ENCODE peak calls at places on chromosome 10, in nine cellular contexts. A is PC-3, O is psoas muscle, H is cardiac muscle cell, U is transverse colon, R is heart right ventricle, L is endothelial cell of umbilical vein, C is HepG2, K is hepatocyte. W is an unnamed sample. For H3K36me3, the result is how much of the 10 kb centered on the place peaks cover.

GRCh38 chr10:515674-516073 is 173.8 kb downstream of the DIP2C start:
- DNase-seq in A (no peak), U (no peak), K (no peak), O (no peak), C (no peak), R (no peak), L (no peak), H (no peak), W (no peak)

GRCh38 chr10:117260094-117260493 is 19.2 kb downstream of the SLC18A2 start:
- DNase-seq in H (peak), O (no peak), C (no peak), R (no peak), K (no peak), U (no peak), L (no peak), A (no peak), W (peak)

GRCh38 chr10:57579926-57580325 is 687.8 kb downstream of the IPMK start:
- DNase-seq in K (peak), A (peak), O (no peak), L (no peak), C (peak), U (no peak), R (no peak), H (peak), W (no peak)

GRCh38 chr10:2791774-2792443 is 275.4 kb upstream of the PFKP start:
- DNase-seq in H (no peak), C (no peak), R (no peak), A (no peak), L (no peak), K (no peak), O (no peak), U (no peak), W (no peak)

GRCh38 chr10:128025437-128025836 is 100.8 kb downstream of the MKI67 start:
- DNase-seq in R (no peak), U (no peak), C (no peak), H (no peak), O (no peak), L (no peak), A (no peak), K (no peak), W (peak)

GRCh38 chr10:123967626-123968243 is 76.1 kb upstream of the CPXM2 start:
- DNase-seq in C (peak), A (peak), H (peak), U (peak), L (peak), R (peak), K (peak), O (peak), W (peak)

GRCh38 chr10:5691786-5692185 is 7.1 kb downstream of the TASOR2 start:
- DNase-seq in C (no peak), O (no peak), U (no peak), L (no peak), R (no peak), K (no peak), A (no peak), H (no peak), W (no peak)

GRCh38 chr10:85604136-85604725 is 762.4 kb downstream of the GRID1 start:
- DNase-seq in R (no peak), C (no peak), H (no peak), L (no peak), A (no peak), K (no peak), O (no peak), U (no peak), W (no peak)

GRCh38 chr10:86176850-86177249 is 189.7 kb downstream of the GRID1 start:
- DNase-seq in R (no peak), H (no peak), A (no peak), O (no peak), U (no peak), L (no peak), C (no peak), K (no peak), W (peak)

GRCh38 chr10:132447446-132448247 is 50.6 kb downstream of the PWWP2B start:
- DNase-seq in H (no peak), A (peak), K (peak), R (no peak), O (no peak), L (no peak), U (peak), C (peak), W (no peak)

GRCh38 chr10:74194545-74194944 is 43.5 kb downstream of the ADK start:
- DNase-seq in U (no peak), R (no peak), C (no peak), A (peak), K (no peak), H (no peak), L (no peak), O (no peak), W (no peak)

GRCh38 chr10:74186678-74187077 is 35.7 kb downstream of the ADK start:
- DNase-seq in C (no peak), O (no peak), U (no peak), A (peak), L (no peak), H (no peak), K (no peak), R (no peak), W (no peak)

GRCh38 chr10:74187237-74187636 is 36.2 kb downstream of the ADK start:
- DNase-seq in U (no peak), K (no peak), H (no peak), O (no peak), A (no peak), C (no peak), L (no peak), R (no peak), W (no peak)

GRCh38 chr10:74189999-74190421 is 39.0 kb downstream of the ADK start:
- DNase-seq in K (peak), L (peak), C (peak), U (peak), O (no peak), H (no peak), A (peak), R (no peak), W (no peak)

GRCh38 chr10:74190494-74190893 is 39.5 kb downstream of the ADK start:
- DNase-seq in O (no peak), A (peak), H (no peak), C (no peak), L (no peak), R (no peak), U (no peak), K (no peak), W (no peak)
- H3K4me3 ChIP-seq in O (no peak), A (peak), H (no peak), C (no peak), L (no peak), R (no peak), U (no peak), K (no peak), W (peak)

GRCh38 chr10:68353537-68353936 is 20.8 kb upstream of the PBLD start:
- DNase-seq in C (no peak), O (no peak), A (no peak), L (no peak), K (no peak), H (no peak), R (no peak), U (no peak), W (no peak)
- H3K36me3 ChIP-seq in C (under half), O (half or more), A (under half), L (under half), K (under half), H (under half), R (under half), U (under half), W (under half)

GRCh38 chr10:52755297-52756062 is 17.1 kb downstream of the MBL2 start:
- DNase-seq in U (peak), O (no peak), L (no peak), K (peak), H (no peak), R (no peak), A (peak), C (peak), W (no peak)
- H3K27ac ChIP-seq in U (no peak), O (no peak), L (no peak), K (peak), H (no peak), R (no peak), A (no peak), C (peak), W (no peak)

GRCh38 chr10:13705526-13706169 is 118.9 kb downstream of the PRPF18 start:
- DNase-seq in H (peak), R (no peak), K (peak), U (no peak), O (no peak), L (no peak), A (no peak), C (no peak), W (no peak)
- H3K4me3 ChIP-seq in H (no peak), R (peak), K (no peak), U (peak), O (no peak), L (peak), A (no peak), C (no peak), W (no peak)

GRCh38 chr10:59801171-59801570 is 47.9 kb upstream of the MRLN start:
- DNase-seq in R (no peak), H (no peak), L (no peak), C (no peak), A (no peak), O (no peak), K (no peak), U (no peak), W (no peak)

GRCh38 chr10:59803714-59804113 is 50.5 kb upstream of the MRLN start:
- DNase-seq in R (no peak), U (no peak), A (no peak), C (no peak), O (no peak), H (no peak), K (no peak), L (no peak), W (no peak)

GRCh38 chr10:59807629-59808620 is 54.7 kb upstream of the MRLN start:
- DNase-seq in C (no peak), K (no peak), H (no peak), U (no peak), L (no peak), O (peak), A (no peak), R (peak), W (peak)

GRCh38 chr10:59804220-59804619 is 51.0 kb upstream of the MRLN start:
- DNase-seq in A (no peak), O (no peak), K (no peak), R (no peak), U (no peak), L (no peak), C (no peak), H (no peak), W (no peak)

DNA sequence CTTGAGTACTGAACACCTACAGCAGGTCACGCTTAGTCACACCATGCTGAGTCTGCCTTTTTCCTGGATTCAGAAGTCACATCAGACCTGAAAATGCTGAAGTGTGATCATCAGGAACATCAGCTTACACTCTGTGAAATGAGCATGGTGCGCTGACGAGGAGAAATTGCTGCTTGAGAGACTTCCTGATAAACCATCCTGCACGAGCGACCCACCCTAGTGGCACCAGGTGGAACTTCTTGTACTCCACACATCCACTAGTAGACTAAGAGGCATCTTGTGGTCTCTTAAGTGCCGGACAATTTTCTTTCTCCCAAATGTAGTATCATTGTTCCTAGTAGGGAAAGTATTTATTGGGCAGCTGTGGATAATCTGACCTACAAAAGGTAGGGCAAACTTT is 51.8 kb upstream of the MRLN start:
- DNase-seq in A (peak), C (peak), R (no peak), K (peak), U (peak), H (peak), L (no peak), O (peak), W (no peak)
- H3K36me3 ChIP-seq in A (half or more), C (half or more), R (under half), K (under half), U (under half), H (under half), L (under half), O (half or more), W (under half)

GRCh38 chr10:31010062-31010461 is 21.6 kb downstream of the ZNF438 start:
- DNase-seq in K (no peak), R (no peak), H (no peak), A (peak), O (no peak), L (no peak), U (no peak), C (no peak), W (no peak)

GRCh38 chr10:31000867-31001266 is 30.8 kb downstream of the ZNF438 start:
- DNase-seq in O (no peak), C (no peak), L (no peak), R (no peak), K (no peak), H (no peak), U (no peak), A (no peak), W (no peak)

GRCh38 chr10:31001740-31002139 is 29.9 kb downstream of the ZNF438 start:
- DNase-seq in L (no peak), K (no peak), C (no peak), R (no peak), H (no peak), U (no peak), O (no peak), A (no peak), W (no peak)

GRCh38 chr10:31000071-31000787 is 31.4 kb downstream of the ZNF438 start:
- DNase-seq in L (no peak), C (no peak), H (no peak), R (no peak), A (no peak), K (peak), U (no peak), O (no peak), W (no peak)

GRCh38 chr10:31004611-31005193 is 27.0 kb downstream of the ZNF438 start:
- DNase-seq in L (peak), H (no peak), R (no peak), O (no peak), U (no peak), K (no peak), A (peak), C (no peak), W (no peak)
- H3K27ac ChIP-seq in L (peak), H (no peak), R (peak), O (peak), U (no peak), K (no peak), A (peak), C (no peak), W (peak)

GRCh38 chr10:24307696-24308476 is 98.9 kb downstream of the KIAA1217 start:
- DNase-seq in O (no peak), R (no peak), H (no peak), L (no peak), K (no peak), U (no peak), C (no peak), A (no peak), W (no peak)

GRCh38 chr10:24303522-24304310 is 94.8 kb downstream of the KIAA1217 start:
- DNase-seq in C (no peak), L (no peak), A (no peak), O (no peak), H (no peak), R (no peak), U (no peak), K (no peak), W (no peak)

GRCh38 chr10:24307173-24307572 is 98.2 kb downstream of the KIAA1217 start:
- DNase-seq in A (no peak), R (no peak), O (no peak), U (no peak), L (no peak), H (no peak), K (no peak), C (no peak), W (no peak)

GRCh38 chr10:24306507-24306875 is 97.6 kb downstream of the KIAA1217 start:
- DNase-seq in C (no peak), A (no peak), H (no peak), U (no peak), R (no peak), K (no peak), O (peak), L (no peak), W (no peak)

DNA sequence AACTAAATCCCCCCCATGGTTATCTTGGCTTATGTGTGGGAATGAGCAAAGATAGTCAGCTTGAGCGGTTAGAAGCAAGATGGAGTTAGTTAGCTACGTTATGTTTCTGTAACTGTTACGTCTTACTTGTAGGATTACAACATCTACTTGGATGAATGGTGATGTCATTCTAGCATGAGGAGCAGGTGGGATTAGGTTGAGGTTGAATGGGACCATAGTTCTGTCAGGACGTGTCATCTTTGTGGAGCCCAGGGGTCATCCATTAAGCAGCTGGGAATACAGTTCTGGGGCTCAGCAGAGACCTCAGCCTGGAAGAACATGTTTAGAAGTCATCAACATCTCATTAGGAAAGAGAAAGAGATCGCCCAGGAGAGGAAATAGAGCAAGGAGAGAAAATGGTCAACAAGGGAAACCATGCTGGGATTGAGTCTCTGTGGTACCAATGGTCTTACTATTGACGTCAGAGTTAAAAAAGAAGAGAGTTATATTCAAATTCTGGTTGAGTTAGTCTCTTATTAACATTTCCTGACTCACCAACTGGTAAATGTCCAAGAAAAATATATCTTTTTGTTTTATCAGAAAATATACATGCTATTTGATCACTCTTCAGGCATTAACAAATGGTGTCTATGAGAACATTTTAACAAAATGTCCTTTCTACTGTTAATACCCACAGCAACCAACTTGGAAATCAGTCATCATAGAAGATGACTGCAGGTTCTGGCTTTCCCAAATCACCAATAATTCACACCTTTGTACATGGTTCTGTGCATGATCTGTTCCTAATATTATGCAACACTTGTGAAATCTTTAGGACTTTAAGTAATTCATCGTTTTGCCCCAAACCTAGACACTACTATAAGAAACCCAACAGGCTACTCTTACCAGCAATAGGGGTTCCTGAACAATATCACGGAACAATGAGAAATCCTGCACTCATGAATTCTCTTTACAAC is 96.9 kb downstream of the KIAA1217 start:
- DNase-seq in A (no peak), K (no peak), H (no peak), R (no peak), U (no peak), O (no peak), L (no peak), C (no peak), W (no peak)
- H3K4me3 ChIP-seq in A (no peak), K (no peak), H (no peak), R (no peak), U (no peak), O (peak), L (no peak), C (no peak), W (no peak)

W was measured in aorta.